ENCODE peak calls at places on chromosomes 16 and 17, in four cellular contexts. P is K562, S is neural progenitor cell, C is IMR-90. G is an unnamed sample.

GRCh38 chr16:67514382-67514828 is 14.2 kb upstream of the RIPOR1 start:
- DNase-seq in C (peak; percentile 84), P (peak; percentile 92), S (peak; percentile 83), G (peak; percentile 75)

GRCh38 chr16:54171855-54172537 is 114.6 kb downstream of the IRX3 start:
- DNase-seq in C (peak; percentile 65), S (peak; percentile 44), P (no peak), G (peak; percentile 29)

GRCh38 chr17:3602499-3602898 is 6.7 kb downstream of the TRPV1 start:
- DNase-seq in C (peak; percentile 6), S (peak; percentile 77), P (peak; percentile 75), G (no peak)

GRCh38 chr17:561118-561517 is 153.5 kb downstream of the VPS53 start:
- DNase-seq in P (no peak), C (peak; percentile 85), S (no peak), G (peak; percentile 61)

GRCh38 chr16:4915226-4915761 is 21.7 kb downstream of the PPL start:
- DNase-seq in C (peak; percentile 96), P (no peak), S (no peak), G (peak; percentile 92)

GRCh38 chr16:31177136-31177535 is 2.8 kb upstream of the FUS start:
- DNase-seq in C (peak; percentile 59), P (no peak), S (no peak), G (peak; percentile 96)

GRCh38 chr17:82105882-82106696 is 8.1 kb upstream of the FASN start:
- DNase-seq in P (peak; percentile 48), C (peak; percentile 37), S (peak; percentile 75), G (peak; percentile 81)

GRCh38 chr17:8225813-8226535 is 15.6 kb upstream of the AURKB start:
- DNase-seq in P (peak; percentile 85), S (peak; percentile 83), C (peak; percentile 84), G (peak; percentile 75)

GRCh38 chr16:62014534-62014933 is 21.7 kb downstream of the CDH8 start:
- DNase-seq in C (no peak), P (no peak), S (no peak), G (no peak)

GRCh38 chr16:86634290-86634689 is 55.9 kb downstream of the FOXL1 start:
- DNase-seq in C (peak; percentile 33), S (peak; percentile 27), P (no peak), G (peak; percentile 15)

GRCh38 chr16:51872536-51872935 is 674.4 kb downstream of the TOX3 start:
- DNase-seq in S (no peak), C (no peak), P (no peak), G (no peak)

GRCh38 chr17:74380086-74380958 is 13.0 kb downstream of the GPR142 start:
- DNase-seq in S (peak; percentile 37), P (no peak), C (no peak), G (peak; percentile 77)

GRCh38 chr17:1733759-1734158 is 8.9 kb upstream of the SERPINF2 start:
- DNase-seq in P (no peak), S (no peak), C (no peak), G (no peak)

GRCh38 chr16:56950881-56951771 is 10.6 kb upstream of the CETP start:
- DNase-seq in S (peak; percentile 77), C (peak; percentile 51), P (peak; percentile 65), G (peak; percentile 16)

GRCh38 chr16:27225536-27226360 is 22.4 kb downstream of the KDM8 start:
- DNase-seq in S (no peak), C (no peak), P (no peak), G (peak; percentile 4)

GRCh38 chr17:64385187-64386083 is 5.2 kb downstream of the PECAM1 start:
- DNase-seq in P (peak; percentile 85), C (peak; percentile 88), S (no peak), G (peak; percentile 85)

GRCh38 chr17:78759203-78759968 is 22.7 kb downstream of the CYTH1 start:
- DNase-seq in C (peak; percentile 43), P (peak; percentile 47), S (no peak), G (no peak)

GRCh38 chr16:31458073-31458834 is 1.0 kb upstream of the ARMC5 start:
- DNase-seq in S (peak; percentile 69), P (peak; percentile 75), C (peak; percentile 45), G (peak; percentile 61)

GRCh38 chr17:9932481-9932880 is 27.4 kb upstream of the RCVRN start:
- DNase-seq in P (no peak), C (peak; percentile 57), S (no peak), G (no peak)

GRCh38 chr16:86573215-86573614 is 5.1 kb upstream of the FOXL1 start:
- DNase-seq in C (no peak), S (no peak), P (no peak), G (no peak)

GRCh38 chr17:29076722-29077121 is 33.8 kb downstream of the PIPOX start:
- DNase-seq in S (peak; percentile 30), C (no peak), P (no peak), G (no peak)

GRCh38 chr17:74959826-74960738 is 12.5 kb downstream of the HID1 start:
- DNase-seq in S (no peak), C (peak; percentile 15), P (peak; percentile 69), G (peak; percentile 32)

GRCh38 chr17:1147664-1148063 is 32.1 kb downstream of the ABR start:
- DNase-seq in S (peak; percentile 78), P (peak; percentile 40), C (peak; percentile 43), G (peak; percentile 74)

GRCh38 chr17:72788950-72789585 is 303.4 kb downstream of the SLC39A11 start:
- DNase-seq in S (no peak), P (no peak), C (peak; percentile 54), G (no peak)

GRCh38 chr17:78142113-78142861 is 3.9 kb upstream of the C17orf99 start:
- DNase-seq in P (peak; percentile 49), S (no peak), C (peak; percentile 81), G (peak; percentile 99)

GRCh38 chr17:40993856-40994255 is at the start of gene KRTAP3-3:
- DNase-seq in C (no peak), P (no peak), S (no peak), G (no peak)

GRCh38 chr16:17607075-17607509 is 136.3 kb upstream of the XYLT1 start:
- DNase-seq in P (no peak), C (no peak), S (no peak), G (no peak)

GRCh38 chr17:72624652-72625051 is 467.8 kb downstream of the SLC39A11 start:
- DNase-seq in S (no peak), P (no peak), C (no peak), G (no peak)

GRCh38 chr17:67474081-67474661 is 97.1 kb downstream of the PITPNC1 start:
- DNase-seq in C (peak; percentile 39), P (no peak), S (peak; percentile 26), G (no peak)

GRCh38 chr16:56300901-56301351 is 109.6 kb downstream of the GNAO1 start:
- DNase-seq in P (no peak), C (peak; percentile 17), S (peak; percentile 37), G (no peak)

GRCh38 chr17:57269052-57269451 is 12.7 kb downstream of the MSI2 start:
- DNase-seq in C (no peak), P (no peak), S (no peak), G (no peak)

GRCh38 chr17:74149597-74150427 is 53.7 kb upstream of the RPL38 start:
- DNase-seq in P (no peak), C (no peak), S (no peak), G (no peak)

GRCh38 chr16:57906385-57907316 is 64.3 kb downstream of the CNGB1 start:
- DNase-seq in C (no peak), S (peak; percentile 62), P (peak; percentile 29), G (no peak)

GRCh38 chr17:2050871-2051387 is 4.0 kb upstream of the HIC1 start:
- DNase-seq in P (peak; percentile 44), C (peak; percentile 65), S (peak; percentile 82), G (no peak)

GRCh38 chr17:68352041-68352440 is 60.7 kb downstream of the ARSG start:
- DNase-seq in C (no peak), P (no peak), S (no peak), G (no peak)

DNA sequence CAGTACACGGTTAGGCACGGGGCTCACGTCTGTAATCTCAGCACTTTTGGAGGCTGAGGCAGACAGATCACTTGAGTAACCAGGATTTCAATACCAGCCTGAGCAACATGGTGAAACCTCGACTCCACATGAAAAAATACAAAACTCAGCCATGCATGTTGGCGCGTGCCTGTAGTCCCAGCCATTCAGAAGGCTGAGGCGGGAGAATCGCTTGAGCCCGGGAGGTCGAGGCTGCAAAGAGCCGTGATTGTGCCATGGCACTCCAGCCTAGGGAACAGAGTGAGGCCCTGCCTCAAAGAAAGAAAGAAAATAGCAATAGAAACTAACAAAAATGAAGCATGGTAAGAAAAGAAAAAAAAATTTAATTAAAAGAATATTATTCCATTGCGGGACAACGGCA is 128.0 kb upstream of the CHMP6 start:
- DNase-seq in S (no peak), C (no peak), P (no peak), G (no peak)
- H4K20me1 ChIP-seq in S (no peaks in the 10 kb centered on the region), C (no peaks in the 10 kb centered on the region), P (no peaks in the 10 kb centered on the region), G (no peaks in the 10 kb centered on the region)

GRCh38 chr16:89324056-89325010 is 106.8 kb downstream of the ZNF778 start:
- DNase-seq in C (peak; percentile 92), S (no peak), P (no peak), G (no peak)
- H4K20me1 ChIP-seq in C (peaks cover 44% of the 10 kb centered on the region), S (peaks cover 98% of the 10 kb centered on the region), P (peaks cover 51% of the 10 kb centered on the region), G (no peaks in the 10 kb centered on the region)

GRCh38 chr17:18309202-18309601 is 5.6 kb downstream of the TOP3A start:
- DNase-seq in S (no peak), C (no peak), P (no peak), G (no peak)
- H4K20me1 ChIP-seq in S (peaks cover 34% of the 10 kb centered on the region), C (peaks cover 19% of the 10 kb centered on the region), P (no peaks in the 10 kb centered on the region), G (no peaks in the 10 kb centered on the region)

GRCh38 chr17:36932383-36933173 is 4.7 kb upstream of the LHX1 start:
- DNase-seq in C (no peak), P (no peak), S (no peak), G (no peak)

GRCh38 chr17:36935681-36936454 is 1.4 kb upstream of the LHX1 start:
- DNase-seq in C (no peak), P (peak; percentile 46), S (peak; percentile 63), G (no peak)

GRCh38 chr17:36933174-36934143 is 3.8 kb upstream of the LHX1 start:
- DNase-seq in S (peak; percentile 54), C (no peak), P (no peak), G (no peak)

GRCh38 chr17:36934759-36935630 is 2.3 kb upstream of the LHX1 start:
- DNase-seq in C (no peak), P (peak; percentile 43), S (peak; percentile 85), G (no peak)

DNA sequence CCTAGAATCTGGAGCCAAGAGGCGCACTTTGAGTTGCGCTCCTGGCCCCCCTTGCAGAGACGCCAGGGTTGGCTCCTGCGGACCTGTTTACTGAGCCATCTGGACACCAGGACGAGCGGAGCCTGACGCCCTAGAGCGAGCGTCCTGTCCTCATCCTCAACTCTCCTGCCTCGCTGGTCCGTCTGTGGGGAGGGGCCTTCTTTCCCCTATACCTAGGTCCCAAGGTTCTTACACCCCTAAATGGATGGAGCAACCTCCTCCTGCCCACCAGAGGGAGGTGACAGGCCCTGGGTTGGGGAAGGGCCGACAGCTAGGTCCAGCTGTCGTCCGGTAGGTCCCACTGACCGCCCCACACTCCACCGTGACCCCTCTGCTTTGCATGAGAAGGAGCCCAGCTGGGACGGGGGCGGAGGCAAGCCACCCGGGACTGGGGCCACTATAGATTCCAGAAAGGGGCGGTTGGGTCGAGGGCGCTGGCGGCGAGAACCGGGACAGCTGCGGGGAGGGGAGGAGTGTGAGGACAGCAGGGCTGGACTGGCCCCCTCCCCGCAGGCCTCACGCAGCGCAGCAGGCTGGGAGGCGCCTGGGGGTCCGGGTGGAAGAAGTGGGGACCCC is 3.0 kb upstream of the LHX1 start:
- DNase-seq in C (no peak), S (peak; percentile 60), P (no peak), G (no peak)
- H4K20me1 ChIP-seq in C (peaks cover 30% of the 10 kb centered on the region), S (peaks cover 91% of the 10 kb centered on the region), P (peaks cover 48% of the 10 kb centered on the region), G (no peaks in the 10 kb centered on the region)

G was measured in mammary epithelial cell.